ENCODE peak calls at places on chromosome 4, in six cellular contexts. U, D, C, X, K and E are unnamed samples.
A peak's percentile ranks its signal among the peaks of the same experiment; 100 is the strongest.

GRCh38 chr4:177726111-177726510 is 283.9 kb upstream of the AGA start:
- DNase-seq in U (no peak), K (no peak), X (no peak), C (no peak), D (no peak), E (no peak)

GRCh38 chr4:143768007-143768591 is 67.6 kb upstream of the FREM3 start:
- DNase-seq in K (no peak), D (no peak), U (no peak), X (no peak), C (no peak), E (no peak)

GRCh38 chr4:65391814-65392213 is 278.5 kb downstream of the EPHA5 start:
- DNase-seq in K (no peak), X (no peak), U (no peak), C (no peak), D (no peak), E (no peak)

GRCh38 chr4:2059034-2059725 is at the start of gene NAT8L:
- DNase-seq in K (peak; percentile 45), D (peak; percentile 48), X (peak; percentile 84), U (no peak), C (no peak), E (no peak)

GRCh38 chr4:171834640-171835039 is 21.4 kb downstream of the GALNTL6 start:
- DNase-seq in K (no peak), C (no peak), X (no peak), U (no peak), D (no peak), E (no peak)

GRCh38 chr4:121370729-121371325 is 10.0 kb downstream of the QRFPR start:
- DNase-seq in C (peak; percentile 27), X (peak; percentile 14), D (no peak), K (peak; percentile 31), U (peak; percentile 45), E (no peak)

GRCh38 chr4:74546020-74546419 is 101.1 kb downstream of the AREG start:
- DNase-seq in K (no peak), U (no peak), X (no peak), C (no peak), D (no peak), E (no peak)

GRCh38 chr4:156053174-156053573 is 99.5 kb upstream of the CTSO start:
- DNase-seq in X (no peak), K (no peak), C (no peak), U (no peak), D (no peak), E (no peak)

GRCh38 chr4:185304944-185305690 is 90.6 kb downstream of the LRP2BP start:
- DNase-seq in U (no peak), C (no peak), X (no peak), K (no peak), D (no peak), E (peak; percentile 85)

GRCh38 chr4:39587881-39588280 is 50.8 kb downstream of the SMIM14 start:
- DNase-seq in C (no peak), X (no peak), U (no peak), D (no peak), K (no peak), E (no peak)

GRCh38 chr4:15382669-15383273 is 45.1 kb upstream of the C1QTNF7 start:
- DNase-seq in X (no peak), D (no peak), K (no peak), C (no peak), U (no peak), E (no peak)

GRCh38 chr4:97367878-97368277 is 775.4 kb downstream of the STPG2 start:
- DNase-seq in X (no peak), K (no peak), D (no peak), C (no peak), U (no peak), E (no peak)

GRCh38 chr4:156571146-156571545 is 400.5 kb downstream of the PDGFC start:
- DNase-seq in U (no peak), X (no peak), C (no peak), K (no peak), D (no peak), E (no peak)

GRCh38 chr4:41549469-41549868 is 11.5 kb downstream of the LIMCH1 start:
- DNase-seq in K (no peak), U (no peak), D (no peak), C (no peak), X (no peak), E (no peak)

GRCh38 chr4:180913750-180914149 is 1329.5 kb upstream of the TENM3 start:
- DNase-seq in C (no peak), K (no peak), X (no peak), U (no peak), D (no peak), E (no peak)

GRCh38 chr4:175935016-175935661 is 123.1 kb upstream of the GPM6A start:
- DNase-seq in U (no peak), C (no peak), X (no peak), K (no peak), D (no peak), E (no peak)

GRCh38 chr4:145523117-145523516 is 41.5 kb downstream of the SMAD1 start:
- DNase-seq in K (no peak), U (no peak), D (no peak), X (no peak), C (no peak), E (no peak)

GRCh38 chr4:120753854-120754253 is 168.7 kb downstream of the PRDM5 start:
- DNase-seq in D (no peak), C (no peak), X (no peak), U (no peak), K (no peak), E (no peak)

GRCh38 chr4:162274354-162274753 is 110.6 kb upstream of the FSTL5 start:
- DNase-seq in D (no peak), K (no peak), X (no peak), C (peak; percentile 43), U (no peak), E (no peak)

DNA sequence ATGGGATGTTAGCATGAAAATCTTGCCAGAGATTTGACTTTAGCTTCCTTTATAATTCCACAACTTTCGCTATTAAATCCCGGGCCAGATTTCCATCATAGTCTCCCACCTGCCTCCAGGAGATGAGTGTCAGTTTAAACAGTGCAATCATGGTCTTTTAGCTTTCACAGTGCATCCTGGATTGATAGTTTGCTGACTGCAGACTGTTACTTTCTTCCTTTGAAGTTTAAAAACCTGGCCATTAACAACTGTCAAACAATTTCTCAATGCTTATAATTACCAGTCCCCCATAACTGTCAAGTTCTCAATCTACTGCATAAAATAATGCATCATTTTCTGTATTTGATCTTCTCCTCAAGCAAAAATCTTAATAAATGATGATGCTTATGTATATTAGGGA is 108.4 kb upstream of the FSTL5 start:
- DNase-seq in C (no peak), D (no peak), U (no peak), K (no peak), X (no peak), E (no peak)
- TF ChIP-seq EP300 in C (no peak), D (no peak), U (no peak), K (no peak), X (no peak), E (no peak)

DNA sequence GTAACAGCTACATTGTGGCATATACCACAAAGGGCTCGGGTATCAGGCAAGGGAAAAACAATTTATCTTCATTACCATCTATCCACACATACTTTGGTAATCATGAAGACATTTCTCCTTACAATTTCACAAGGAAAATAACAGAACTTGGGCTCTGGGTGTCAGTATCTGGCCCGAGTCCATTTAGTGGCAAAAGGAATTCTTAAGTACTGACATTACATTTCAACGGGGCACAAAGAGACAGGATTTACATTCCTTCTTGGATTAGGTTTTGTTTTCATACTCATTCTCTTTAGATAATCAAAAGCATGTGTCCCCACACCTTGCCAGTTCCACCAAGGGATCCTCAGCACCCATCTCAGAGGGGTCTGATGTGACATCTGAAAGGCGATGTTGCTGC is 118.4 kb downstream of the PALLD start:
- DNase-seq in K (no peak), X (no peak), D (no peak), C (no peak), U (no peak), E (no peak)
- TF ChIP-seq EP300 in K (no peak), X (no peak), D (no peak), C (no peak), U (no peak), E (no peak)

GRCh38 chr4:152352645-152353116 is 183.2 kb downstream of the FBXW7 start:
- DNase-seq in U (peak; percentile 19), D (peak; percentile 8), C (no peak), K (peak; percentile 62), X (no peak), E (no peak)
- TF ChIP-seq EP300 in U (peak; percentile 94), D (no peak), C (no peak), K (no peak), X (no peak), E (no peak)

GRCh38 chr4:53942712-53943111 is 121.7 kb downstream of the CHIC2 start:
- DNase-seq in X (no peak), K (no peak), C (no peak), D (no peak), U (no peak), E (no peak)
- TF ChIP-seq EP300 in X (no peak), K (no peak), C (no peak), D (no peak), U (no peak), E (no peak)

GRCh38 chr4:168562021-168562691 is 65.3 kb downstream of the PALLD start:
- DNase-seq in C (no peak), X (no peak), K (no peak), D (no peak), U (no peak), E (no peak)

GRCh38 chr4:168560835-168561210 is 64.0 kb downstream of the PALLD start:
- DNase-seq in K (no peak), X (no peak), D (no peak), U (no peak), C (no peak), E (no peak)

GRCh38 chr4:168557658-168558057 is 60.8 kb downstream of the PALLD start:
- DNase-seq in K (no peak), C (no peak), U (no peak), X (no peak), D (no peak), E (no peak)

GRCh38 chr4:168558587-168558986 is 61.7 kb downstream of the PALLD start:
- DNase-seq in C (no peak), X (no peak), U (no peak), D (no peak), K (no peak), E (no peak)

GRCh38 chr4:168560184-168560834 is 63.5 kb downstream of the PALLD start:
- DNase-seq in D (no peak), U (no peak), C (peak; percentile 37), K (no peak), X (no peak), E (no peak)
- TF ChIP-seq EP300 in D (no peak), U (no peak), C (no peak), K (no peak), X (no peak), E (no peak)

GRCh38 chr4:183165371-183165770 is 66.3 kb downstream of the WWC2 start:
- DNase-seq in X (no peak), D (no peak), U (no peak), K (no peak), C (no peak), E (no peak)
- TF ChIP-seq EP300 in X (no peak), D (no peak), U (no peak), K (no peak), C (no peak), E (no peak)

GRCh38 chr4:19026281-19026680 is 1004.7 kb upstream of the LCORL start:
- DNase-seq in U (no peak), K (no peak), C (no peak), D (no peak), X (no peak), E (no peak)
- TF ChIP-seq EP300 in U (no peak), K (no peak), C (no peak), D (no peak), X (no peak), E (no peak)

GRCh38 chr4:148258526-148258925 is 183.7 kb downstream of the NR3C2 start:
- DNase-seq in D (no peak), C (no peak), X (no peak), K (no peak), U (no peak), E (no peak)
- TF ChIP-seq EP300 in D (no peak), C (no peak), X (no peak), K (no peak), U (no peak), E (no peak)